ENCODE peak calls at places on chromosomes 6 and 20, in nine cellular contexts. Q is NCI-H1092; K is stimulated activated CD8-positive, alpha-beta memory T cell treated with anti-CD3 and anti-CD28 coated beads, Interleukin-15, amount 100 ng/mL, for 1 hour; G is stimulated activated naive CD8-positive, alpha-beta T cell treated with anti-CD3 and anti-CD28 coated beads, Interleukin-15, Interleukin-2, amounts not matched to agents 100 U/mL and 50 U/mL, for 24 hours; N is KBM-7; P is A172; E is adipocyte; M is LHCN-M2; D is MV-4-11. O is an unnamed sample.

GRCh38 chr20:9677224-9677623 is 161.7 kb downstream of the PAK5 start:
- DNase-seq in Q (no peak), K (no peak), G (no peak), N (no peak), P (no peak), E (no peak), M (no peak), D (no peak), O (no peak)

GRCh38 chr20:16220826-16221225 is 352.4 kb downstream of the KIF16B start:
- DNase-seq in Q (no peak), K (no peak), G (no peak), N (no peak), P (no peak), E (no peak), M (no peak), D (no peak), O (no peak)

GRCh38 chr20:9129756-9130155 is 60.9 kb downstream of the PLCB4 start:
- DNase-seq in Q (no peak), K (no peak), G (no peak), N (no peak), P (no peak), E (peak), M (no peak), D (no peak), O (no peak)

GRCh38 chr20:58577871-58578615 is 62.8 kb upstream of the APCDD1L start:
- DNase-seq in Q (no peak), K (no peak), G (no peak), N (no peak), P (no peak), E (no peak), M (no peak), D (no peak), O (no peak)

GRCh38 chr6:44672838-44673237 is 285.3 kb downstream of the CDC5L start:
- DNase-seq in Q (no peak), K (no peak), G (no peak), N (no peak), P (no peak), E (no peak), M (peak), D (no peak), O (no peak)

GRCh38 chr6:39263299-39264037 is 34.2 kb upstream of the KCNK5 start:
- DNase-seq in Q (no peak), K (no peak), G (no peak), N (peak), P (no peak), E (no peak), M (no peak), D (peak), O (no peak)

GRCh38 chr6:170122676-170123075 is 168.2 kb downstream of the DLL1 start:
- DNase-seq in Q (no peak), K (no peak), G (no peak), N (no peak), P (no peak), E (no peak), M (no peak), D (no peak), O (no peak)

GRCh38 chr6:399785-400517 is 8.4 kb downstream of the IRF4 start:
- DNase-seq in Q (no peak), K (no peak), G (no peak), N (no peak), P (no peak), E (no peak), M (no peak), D (no peak), O (no peak)

GRCh38 chr6:19613678-19614077 is 223.5 kb upstream of the ID4 start:
- DNase-seq in Q (no peak), K (no peak), G (no peak), N (no peak), P (no peak), E (no peak), M (no peak), D (no peak), O (no peak)

GRCh38 chr6:163310096-163310972 is 104.2 kb upstream of the QKI start:
- DNase-seq in Q (no peak), K (no peak), G (no peak), N (no peak), P (no peak), E (no peak), M (no peak), D (no peak), O (no peak)

GRCh38 chr20:58374906-58375760 is 13.9 kb upstream of the VAPB start:
- DNase-seq in Q (no peak), K (no peak), G (no peak), N (no peak), P (peak), E (peak), M (no peak), D (no peak), O (no peak)

GRCh38 chr6:167828325-167828956 is 1.7 kb downstream of the AFDN start:
- DNase-seq in Q (no peak), K (no peak), G (no peak), N (no peak), P (no peak), E (no peak), M (no peak), D (no peak), O (no peak)

GRCh38 chr20:45946149-45946970 is 11.9 kb downstream of the PCIF1 start:
- DNase-seq in Q (no peak), K (peak), G (peak), N (no peak), P (peak), E (no peak), M (peak), D (peak), O (no peak)

GRCh38 chr20:9068896-9069663 is at the start of gene PLCB4:
- DNase-seq in Q (peak), K (no peak), G (no peak), N (no peak), P (peak), E (peak), M (peak), D (no peak), O (no peak)

GRCh38 chr6:162435071-162435470 is 292.5 kb downstream of the PRKN start:
- DNase-seq in Q (no peak), K (no peak), G (no peak), N (no peak), P (no peak), E (no peak), M (no peak), D (no peak), O (no peak)

GRCh38 chr6:140548379-140548778 is 1173.9 kb upstream of the CITED2 start:
- DNase-seq in Q (no peak), K (no peak), G (no peak), N (no peak), P (no peak), E (no peak), M (no peak), D (no peak), O (no peak)

GRCh38 chr20:60034231-60035110 is 76.2 kb downstream of the CDH26 start:
- DNase-seq in Q (no peak), K (no peak), G (no peak), N (no peak), P (no peak), E (peak), M (no peak), D (no peak), O (no peak)

GRCh38 chr6:36840471-36841461 is 1.5 kb upstream of the CPNE5 start:
- DNase-seq in Q (no peak), K (no peak), G (peak), N (no peak), P (no peak), E (no peak), M (peak), D (peak), O (no peak)

GRCh38 chr6:148848915-148849314 is 102.1 kb downstream of the UST start:
- DNase-seq in Q (no peak), K (no peak), G (no peak), N (no peak), P (no peak), E (no peak), M (no peak), D (no peak), O (no peak)

GRCh38 chr20:51338692-51339440 is 203.7 kb downstream of the NFATC2 start:
- DNase-seq in Q (no peak), K (no peak), G (no peak), N (no peak), P (peak), E (no peak), M (no peak), D (no peak), O (no peak)

GRCh38 chr6:49464691-49465090 is 1.5 kb downstream of the CENPQ start:
- DNase-seq in Q (no peak), K (no peak), G (no peak), N (no peak), P (no peak), E (no peak), M (no peak), D (no peak), O (no peak)

GRCh38 chr6:3162067-3162497 is 4.7 kb upstream of the TUBB2A start:
- DNase-seq in Q (no peak), K (no peak), G (no peak), N (peak), P (peak), E (peak), M (no peak), D (no peak), O (no peak)

GRCh38 chr6:166768761-166769160 is 141.7 kb upstream of the RPS6KA2 start:
- DNase-seq in Q (no peak), K (no peak), G (no peak), N (no peak), P (no peak), E (no peak), M (no peak), D (no peak), O (no peak)

GRCh38 chr6:12009180-12009748 is 2.8 kb upstream of the HIVEP1 start:
- DNase-seq in Q (no peak), K (no peak), G (no peak), N (peak), P (no peak), E (no peak), M (no peak), D (no peak), O (no peak)

GRCh38 chr6:57262901-57263694 is 41.0 kb upstream of the RAB23 start:
- DNase-seq in Q (no peak), K (no peak), G (no peak), N (no peak), P (peak), E (peak), M (peak), D (no peak), O (no peak)

GRCh38 chr20:20837574-20838021 is 125.2 kb upstream of the RALGAPA2 start:
- DNase-seq in Q (peak), K (no peak), G (peak), N (peak), P (peak), E (peak), M (peak), D (peak), O (no peak)

GRCh38 chr6:82711105-82711829 is 347.6 kb downstream of the TPBG start:
- DNase-seq in Q (no peak), K (no peak), G (no peak), N (no peak), P (no peak), E (peak), M (peak), D (no peak), O (no peak)

GRCh38 chr6:136011475-136011874 is 160.0 kb downstream of the PDE7B start:
- DNase-seq in Q (no peak), K (no peak), G (no peak), N (no peak), P (no peak), E (peak), M (no peak), D (no peak), O (no peak)

GRCh38 chr20:36147707-36148106 is 6.8 kb upstream of the EPB41L1 start:
- DNase-seq in Q (no peak), K (no peak), G (no peak), N (no peak), P (peak), E (peak), M (peak), D (no peak), O (no peak)

GRCh38 chr20:5135363-5136012 is 8.7 kb downstream of the CDS2 start:
- DNase-seq in Q (no peak), K (no peak), G (no peak), N (no peak), P (no peak), E (no peak), M (no peak), D (no peak), O (no peak)

GRCh38 chr6:5012531-5012930 is 8.7 kb upstream of the RPP40 start:
- DNase-seq in Q (no peak), K (no peak), G (no peak), N (peak), P (no peak), E (peak), M (no peak), D (peak), O (no peak)

GRCh38 chr6:34149831-34150400 is 4.0 kb upstream of the GRM4 start:
- DNase-seq in Q (no peak), K (no peak), G (no peak), N (no peak), P (no peak), E (no peak), M (no peak), D (no peak), O (no peak)